ENCODE peak calls at places on chromosomes 5 and 9, in four cellular contexts. C, L, I and B are unnamed samples.

GRCh38 chr9:107569171-107569570 is 79.6 kb upstream of the KLF4 start:
- DNase-seq in I (no peak), L (no peak), C (no peak), B (no peak)

GRCh38 chr9:134662143-134662876 is 20.7 kb downstream of the COL5A1 start:
- DNase-seq in I (no peak), L (no peak), C (no peak), B (no peak)

GRCh38 chr5:139755892-139756671 is 39.5 kb upstream of the PSD2 start:
- DNase-seq in I (no peak), L (peak; percentile 41), C (no peak), B (peak; percentile 66)

GRCh38 chr9:92668746-92669526 is 995 bp downstream of the IPPK start:
- DNase-seq in C (peak; percentile 79), I (peak; percentile 80), L (peak; percentile 43), B (peak; percentile 40)

GRCh38 chr5:2019716-2020115 is 137.0 kb upstream of the IRX4 start:
- DNase-seq in C (no peak), I (no peak), L (no peak), B (no peak)

GRCh38 chr5:51995773-51996306 is 612.6 kb downstream of the ISL1 start:
- DNase-seq in C (no peak), L (no peak), I (no peak), B (no peak)

GRCh38 chr5:149581192-149581861 is at the start of gene ARHGEF37:
- DNase-seq in C (no peak), L (peak; percentile 12), I (no peak), B (peak; percentile 53)

GRCh38 chr9:121736147-121736721 is 84.8 kb downstream of the DAB2IP start:
- DNase-seq in I (peak; percentile 23), C (peak; percentile 36), L (no peak), B (peak; percentile 83)

GRCh38 chr9:98775831-98776441 is 20.4 kb downstream of the ANKS6 start:
- DNase-seq in L (peak; percentile 67), C (peak; percentile 80), I (peak; percentile 80), B (peak; percentile 74)

GRCh38 chr5:176879663-176880392 is 19.3 kb downstream of the HK3 start:
- DNase-seq in I (no peak), L (no peak), C (no peak), B (no peak)

GRCh38 chr9:83444110-83444509 is 94.1 kb downstream of the FRMD3 start:
- DNase-seq in I (no peak), C (no peak), L (no peak), B (no peak)

GRCh38 chr9:83445703-83446102 is 92.5 kb downstream of the FRMD3 start:
- DNase-seq in C (no peak), I (no peak), L (no peak), B (no peak)

GRCh38 chr9:83441390-83441789 is 96.8 kb downstream of the FRMD3 start:
- DNase-seq in L (no peak), C (no peak), I (no peak), B (no peak)

GRCh38 chr9:83435301-83435700 is 102.9 kb downstream of the FRMD3 start:
- DNase-seq in I (no peak), C (no peak), L (no peak), B (no peak)

DNA sequence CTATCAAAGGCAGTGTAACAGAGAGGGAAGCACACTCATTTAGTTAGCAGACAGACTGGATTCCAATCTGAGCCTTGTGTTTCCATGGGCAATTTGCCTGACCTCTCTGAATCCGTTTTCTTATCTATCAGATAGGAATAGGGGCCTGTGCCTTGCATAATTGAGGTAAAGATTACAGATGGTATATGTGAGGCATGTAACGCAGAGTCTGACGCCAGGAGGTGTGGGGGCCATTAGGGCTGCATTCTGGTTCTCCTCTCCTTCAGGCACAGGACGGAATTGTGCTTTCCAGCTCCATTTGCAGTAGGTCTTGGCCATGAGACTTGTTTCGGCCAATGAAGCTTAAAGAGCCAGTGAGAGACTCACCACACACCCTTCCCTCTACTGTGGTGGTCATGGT is 97.6 kb downstream of the FRMD3 start:
- DNase-seq in I (no peak), C (no peak), L (no peak), B (no peak)
- TF ChIP-seq NR3C1 in I (no peak), C (no peak), L (no peak), B (no peak)

GRCh38 chr5:89447027-89447426 is 564.0 kb upstream of the MEF2C start:
- DNase-seq in C (no peak), L (no peak), I (no peak), B (no peak)

GRCh38 chr5:89449392-89450148 is 566.6 kb upstream of the MEF2C start:
- DNase-seq in C (no peak), I (no peak), L (no peak), B (no peak)

GRCh38 chr5:89450149-89450538 is 567.2 kb upstream of the MEF2C start:
- DNase-seq in I (no peak), C (no peak), L (no peak), B (no peak)

GRCh38 chr5:89451263-89451662 is 568.3 kb upstream of the MEF2C start:
- DNase-seq in L (no peak), C (no peak), I (no peak), B (no peak)

GRCh38 chr5:89452081-89452480 is 569.1 kb upstream of the MEF2C start:
- DNase-seq in C (no peak), I (no peak), L (no peak), B (no peak)
- TF ChIP-seq NR3C1 in C (no peak), I (no peak), L (no peak), B (no peak)

DNA sequence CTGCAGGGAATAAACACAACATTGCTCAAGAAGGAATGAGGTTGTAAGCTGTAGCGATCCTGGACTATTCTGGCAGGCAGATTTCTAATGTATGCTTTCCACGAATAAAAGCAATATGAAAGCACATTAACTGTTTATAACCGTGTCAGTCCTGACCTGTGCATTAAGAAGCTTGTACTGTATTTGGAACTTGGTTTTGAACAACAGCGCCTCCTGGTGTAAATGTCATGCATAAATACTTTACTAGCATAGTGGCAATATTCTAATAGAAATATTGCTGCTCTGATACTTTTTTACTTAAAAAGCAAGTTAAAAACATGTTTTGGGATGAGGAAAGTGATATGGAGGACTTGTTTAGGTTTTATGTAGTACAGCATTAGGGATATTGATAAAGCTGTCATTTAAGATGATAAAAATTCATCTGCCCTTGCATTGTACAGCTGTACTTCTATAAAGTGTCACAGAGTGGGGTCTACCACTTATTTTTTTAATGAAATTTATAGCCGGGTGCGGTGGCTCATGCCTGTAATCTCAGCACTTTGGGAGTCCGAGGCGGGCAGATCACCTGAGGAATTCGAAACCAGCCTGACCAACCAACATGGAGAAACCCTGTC is 70.7 kb upstream of the GNE start:
- DNase-seq in I (peak; percentile 46), L (peak; percentile 70), C (peak; percentile 72), B (no peak)
- TF ChIP-seq NR3C1 in I (no peak), L (no peak), C (no peak), B (no peak)

GRCh38 chr5:36017622-36018021 is 26.4 kb upstream of the UGT3A1 start:
- DNase-seq in L (no peak), I (no peak), C (no peak), B (no peak)
- TF ChIP-seq NR3C1 in L (no peak), I (no peak), C (no peak), B (no peak)

DNA sequence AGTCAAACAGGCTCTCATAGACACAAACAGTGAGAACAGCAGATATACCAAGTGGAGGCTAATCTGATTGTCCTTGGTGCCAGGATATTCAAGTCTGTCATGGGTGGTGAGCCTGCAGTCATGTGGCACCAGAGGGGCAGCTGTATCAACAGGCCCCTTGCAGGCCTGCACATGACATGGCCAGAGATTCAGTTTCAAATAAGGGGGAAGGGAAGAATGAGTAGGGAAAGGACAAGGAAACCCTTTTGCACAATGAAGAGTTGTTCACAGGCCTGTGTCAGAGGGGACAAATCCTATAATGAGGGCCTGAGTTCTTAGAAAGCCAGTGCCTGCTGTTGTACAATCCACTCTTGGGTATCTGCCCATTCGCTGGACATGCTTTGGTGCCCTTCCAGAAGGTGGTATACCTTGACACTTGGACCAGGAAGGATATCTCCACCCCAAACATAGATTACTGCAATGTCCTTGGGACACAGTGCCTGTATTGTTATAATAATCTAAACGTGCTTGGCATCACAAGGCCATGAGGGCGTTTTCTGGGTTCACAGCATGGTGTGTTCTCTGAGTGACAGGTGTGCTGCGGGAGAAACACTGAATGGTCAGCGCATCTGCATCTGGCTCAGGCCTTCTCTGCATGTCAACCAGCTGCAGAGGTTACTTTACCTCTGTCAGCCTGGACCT is 1.9 kb upstream of the TMEM171 start:
- DNase-seq in L (peak; percentile 9), C (no peak), I (no peak), B (no peak)
- TF ChIP-seq NR3C1 in L (no peak), C (no peak), I (no peak), B (no peak)

GRCh38 chr9:133655701-133656100 is 19.5 kb downstream of the DBH start:
- DNase-seq in I (no peak), L (no peak), C (no peak), B (no peak)

GRCh38 chr9:133654736-133655657 is 18.8 kb downstream of the DBH start:
- DNase-seq in I (no peak), C (no peak), L (no peak), B (no peak)

GRCh38 chr9:133656211-133657119 is 20.3 kb downstream of the DBH start:
- DNase-seq in I (no peak), L (no peak), C (no peak), B (no peak)

GRCh38 chr9:133658442-133659431 is 22.6 kb downstream of the DBH start:
- DNase-seq in L (peak; percentile 81), I (peak; percentile 62), C (peak; percentile 72), B (peak; percentile 42)

DNA sequence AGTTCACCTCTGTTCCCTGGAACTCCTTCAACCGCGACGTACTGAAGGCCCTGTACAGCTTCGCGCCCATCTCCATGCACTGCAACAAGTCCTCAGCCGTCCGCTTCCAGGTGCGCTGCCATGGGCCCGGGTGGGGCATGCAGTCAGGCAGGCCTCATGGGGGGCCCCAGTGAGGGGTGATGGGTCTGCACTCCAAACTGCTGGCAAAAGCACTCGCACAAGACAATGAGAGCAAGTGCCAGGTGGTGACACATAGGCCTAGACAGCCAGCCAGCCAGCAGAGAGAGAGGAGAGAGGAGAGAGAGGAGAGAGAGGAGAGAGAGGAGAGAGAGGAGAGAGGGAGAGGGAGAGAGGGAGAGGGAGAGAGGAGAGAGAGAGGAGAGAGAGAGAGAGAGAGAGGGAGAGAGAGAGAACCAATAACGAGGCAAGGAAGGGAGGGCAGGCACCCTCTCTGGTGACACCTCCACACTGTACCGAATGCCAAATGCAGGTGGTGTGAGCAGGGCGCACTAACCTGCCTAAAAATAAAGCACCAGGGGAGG is 21.0 kb downstream of the DBH start:
- DNase-seq in L (no peak), I (no peak), C (no peak), B (no peak)
- TF ChIP-seq NR3C1 in L (no peak), I (no peak), C (no peak), B (no peak)

GRCh38 chr9:87445646-87446045 is 52.0 kb upstream of the DAPK1 start:
- DNase-seq in L (no peak), I (peak; percentile 70), C (peak; percentile 60), B (peak; percentile 46)
- TF ChIP-seq NR3C1 in L (no peak), I (no peak), C (no peak), B (no peak)